ENCODE peak calls at places on chromosomes 5 and 9, in four cellular contexts. One of them, this sample, is unnamed.

GRCh38 chr9:126395439-126396212 is 69.0 kb downstream of the MVB12B start:
- DNase-seq in Calu3: peak
- DNase-seq in transverse colon: peak
- DNase-seq in WTC11: no peak
- DNase-seq in this sample: peak

GRCh38 chr9:16131269-16131668 is 578.4 kb downstream of the CCDC171 start:
- DNase-seq in Calu3: no peak
- DNase-seq in transverse colon: no peak
- DNase-seq in WTC11: no peak
- DNase-seq in this sample: peak

GRCh38 chr5:6743161-6743560 is 29.9 kb downstream of the TENT4A start:
- DNase-seq in Calu3: no peak
- DNase-seq in transverse colon: no peak
- DNase-seq in WTC11: no peak
- DNase-seq in this sample: no peak

GRCh38 chr5:127988149-127988755 is 95.3 kb upstream of the SLC12A2 start:
- DNase-seq in Calu3: peak
- DNase-seq in transverse colon: no peak
- DNase-seq in WTC11: no peak
- DNase-seq in this sample: peak

GRCh38 chr5:14143509-14143842 is 334 bp downstream of the TRIO start:
- DNase-seq in Calu3: no peak
- DNase-seq in transverse colon: no peak
- DNase-seq in WTC11: no peak
- DNase-seq in this sample: no peak

GRCh38 chr9:96242829-96243228 is 59.1 kb downstream of the HSD17B3 start:
- DNase-seq in Calu3: no peak
- DNase-seq in transverse colon: no peak
- DNase-seq in WTC11: no peak
- DNase-seq in this sample: no peak

GRCh38 chr9:89614319-89614892 is 9.6 kb downstream of the GADD45G start:
- DNase-seq in Calu3: no peak
- DNase-seq in transverse colon: no peak
- DNase-seq in WTC11: no peak
- DNase-seq in this sample: no peak

GRCh38 chr9:125889122-125889523 is 141.9 kb downstream of the PBX3 start:
- DNase-seq in Calu3: no peak
- DNase-seq in transverse colon: no peak
- DNase-seq in WTC11: peak
- DNase-seq in this sample: peak

GRCh38 chr5:165735388-165735787 is 2230.0 kb downstream of the MAT2B start:
- DNase-seq in Calu3: no peak
- DNase-seq in transverse colon: no peak
- DNase-seq in WTC11: no peak
- DNase-seq in this sample: no peak

GRCh38 chr9:101977614-101978210 is 239.3 kb upstream of the GRIN3A start:
- DNase-seq in Calu3: no peak
- DNase-seq in transverse colon: no peak
- DNase-seq in WTC11: no peak
- DNase-seq in this sample: peak

GRCh38 chr9:88425538-88425950 is 37.3 kb downstream of the SPIN1 start:
- DNase-seq in Calu3: no peak
- DNase-seq in transverse colon: no peak
- DNase-seq in WTC11: no peak
- DNase-seq in this sample: peak

GRCh38 chr5:167918492-167919267 is 372.8 kb upstream of the WWC1 start:
- DNase-seq in Calu3: no peak
- DNase-seq in transverse colon: no peak
- DNase-seq in WTC11: no peak
- DNase-seq in this sample: no peak

GRCh38 chr5:67035098-67035740 is 161.4 kb downstream of the CD180 start:
- DNase-seq in Calu3: no peak
- DNase-seq in transverse colon: no peak
- DNase-seq in WTC11: no peak
- DNase-seq in this sample: no peak

GRCh38 chr5:20555034-20555433 is 567.0 kb upstream of the CDH18 start:
- DNase-seq in Calu3: no peak
- DNase-seq in transverse colon: no peak
- DNase-seq in WTC11: no peak
- DNase-seq in this sample: peak

GRCh38 chr5:172362755-172363154 is 79.2 kb upstream of the UBTD2 start:
- DNase-seq in Calu3: no peak
- DNase-seq in transverse colon: no peak
- DNase-seq in WTC11: no peak
- DNase-seq in this sample: peak

GRCh38 chr9:18596920-18597319 is 123.0 kb downstream of the ADAMTSL1 start:
- DNase-seq in Calu3: no peak
- DNase-seq in transverse colon: no peak
- DNase-seq in WTC11: no peak
- DNase-seq in this sample: peak

GRCh38 chr9:74824654-74825053 is 63.1 kb downstream of the TRPM6 start:
- DNase-seq in Calu3: no peak
- DNase-seq in transverse colon: peak
- DNase-seq in WTC11: no peak
- DNase-seq in this sample: peak

GRCh38 chr5:135998889-135999288 is 29.9 kb upstream of the TGFBI start:
- DNase-seq in Calu3: no peak
- DNase-seq in transverse colon: no peak
- DNase-seq in WTC11: no peak
- DNase-seq in this sample: no peak

GRCh38 chr9:132768932-132769894 is 98.9 kb downstream of the GTF3C4 start:
- DNase-seq in Calu3: peak
- DNase-seq in transverse colon: peak
- DNase-seq in WTC11: peak
- DNase-seq in this sample: peak

GRCh38 chr5:153350192-153350883 is 140.1 kb upstream of the GRIA1 start:
- DNase-seq in Calu3: no peak
- DNase-seq in transverse colon: no peak
- DNase-seq in WTC11: peak
- DNase-seq in this sample: peak

GRCh38 chr9:4298255-4299005 is 1.4 kb downstream of the GLIS3 start:
- DNase-seq in Calu3: no peak
- DNase-seq in transverse colon: peak
- DNase-seq in WTC11: no peak
- DNase-seq in this sample: peak

GRCh38 chr5:94853122-94853521 is 234.7 kb downstream of the SLF1 start:
- DNase-seq in Calu3: no peak
- DNase-seq in transverse colon: no peak
- DNase-seq in WTC11: no peak
- DNase-seq in this sample: no peak

GRCh38 chr5:58582004-58582403 is 871 bp upstream of the RAB3C start:
- DNase-seq in Calu3: peak
- DNase-seq in transverse colon: no peak
- DNase-seq in WTC11: peak
- DNase-seq in this sample: peak

GRCh38 chr9:20384642-20385041 is 237.7 kb downstream of the MLLT3 start:
- DNase-seq in Calu3: no peak
- DNase-seq in transverse colon: no peak
- DNase-seq in WTC11: no peak
- DNase-seq in this sample: no peak

GRCh38 chr9:76729116-76729515 is 35.1 kb upstream of the PCA3 start:
- DNase-seq in Calu3: no peak
- DNase-seq in transverse colon: no peak
- DNase-seq in WTC11: no peak
- DNase-seq in this sample: no peak

GRCh38 chr5:34843482-34843881 is 4.5 kb downstream of the TTC23L start:
- DNase-seq in Calu3: no peak
- DNase-seq in transverse colon: no peak
- DNase-seq in WTC11: no peak
- DNase-seq in this sample: no peak

GRCh38 chr5:176614805-176615478 is 5.0 kb upstream of the GPRIN1 start:
- DNase-seq in Calu3: peak
- DNase-seq in transverse colon: no peak
- DNase-seq in WTC11: no peak
- DNase-seq in this sample: peak

GRCh38 chr5:33230467-33231078 is 210.2 kb upstream of the TARS1 start:
- DNase-seq in Calu3: no peak
- DNase-seq in transverse colon: no peak
- DNase-seq in WTC11: no peak
- DNase-seq in this sample: no peak

GRCh38 chr5:180642181-180643140 is 6.9 kb downstream of the FLT4 start:
- DNase-seq in Calu3: no peak
- DNase-seq in transverse colon: peak
- DNase-seq in WTC11: no peak
- DNase-seq in this sample: no peak

GRCh38 chr9:114784721-114785253 is 21.1 kb downstream of the TNFSF15 start:
- DNase-seq in Calu3: no peak
- DNase-seq in transverse colon: no peak
- DNase-seq in WTC11: no peak
- DNase-seq in this sample: no peak

GRCh38 chr9:76181781-76182180 is 212.4 kb downstream of the RFK start:
- DNase-seq in Calu3: no peak
- DNase-seq in transverse colon: no peak
- DNase-seq in WTC11: no peak
- DNase-seq in this sample: no peak

GRCh38 chr9:68473790-68474189 is 66.9 kb downstream of the TMEM252 start:
- DNase-seq in Calu3: no peak
- DNase-seq in transverse colon: no peak
- DNase-seq in WTC11: no peak
- DNase-seq in this sample: no peak

GRCh38 chr5:144205141-144205551 is 34.5 kb downstream of the KCTD16 start:
- DNase-seq in Calu3: peak
- DNase-seq in transverse colon: no peak
- DNase-seq in WTC11: peak
- DNase-seq in this sample: peak

GRCh38 chr5:111143910-111144309 is 51.8 kb downstream of the WDR36 start:
- DNase-seq in Calu3: no peak
- DNase-seq in transverse colon: no peak
- DNase-seq in WTC11: no peak
- DNase-seq in this sample: peak

GRCh38 chr5:147673276-147673675 is 109.3 kb downstream of the JAKMIP2 start:
- DNase-seq in Calu3: no peak
- DNase-seq in transverse colon: no peak
- DNase-seq in WTC11: no peak
- DNase-seq in this sample: no peak

GRCh38 chr5:143016777-143017374 is 246.7 kb downstream of the ARHGAP26 start:
- DNase-seq in Calu3: peak
- DNase-seq in transverse colon: peak
- DNase-seq in WTC11: peak
- DNase-seq in this sample: peak

DNA sequence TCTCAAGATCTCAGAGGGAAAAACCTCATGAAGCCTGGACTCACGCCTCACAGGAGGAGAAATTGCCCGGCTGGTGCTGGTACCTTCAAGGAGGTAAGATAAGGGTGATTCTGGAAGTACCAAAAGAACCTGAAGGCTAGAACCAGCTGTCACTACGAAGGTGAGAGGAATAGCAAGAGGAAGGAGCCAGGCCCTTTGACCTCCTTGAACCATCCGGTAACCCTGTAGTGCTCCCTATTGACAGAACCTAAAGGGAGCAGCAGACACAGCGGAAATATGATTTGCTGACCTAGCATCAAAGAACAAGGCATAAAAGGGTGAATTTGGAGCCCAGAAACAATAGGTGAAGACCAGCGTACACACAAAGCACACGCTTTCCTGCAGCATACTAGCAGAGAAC is 92.2 kb downstream of the DOCK8 start:
- DNase-seq in Calu3: no peak
- DNase-seq in transverse colon: peak
- DNase-seq in WTC11: peak
- DNase-seq in this sample: peak
- TF ChIP-seq CTCF in Calu3: no peak
- TF ChIP-seq CTCF in transverse colon: no peak
- TF ChIP-seq CTCF in WTC11: no peak
- TF ChIP-seq CTCF in this sample: no peak

GRCh38 chr5:10689391-10690081 is 71.5 kb downstream of the DAP start:
- DNase-seq in Calu3: peak
- DNase-seq in transverse colon: no peak
- DNase-seq in WTC11: peak
- DNase-seq in this sample: peak
- TF ChIP-seq CTCF in Calu3: no peak
- TF ChIP-seq CTCF in transverse colon: no peak
- TF ChIP-seq CTCF in WTC11: peak
- TF ChIP-seq CTCF in this sample: peak

GRCh38 chr5:168948746-168949145 is 352.2 kb downstream of the SLIT3 start:
- DNase-seq in Calu3: no peak
- DNase-seq in transverse colon: no peak
- DNase-seq in WTC11: no peak
- DNase-seq in this sample: peak

GRCh38 chr5:168943999-168944398 is 356.9 kb downstream of the SLIT3 start:
- DNase-seq in Calu3: no peak
- DNase-seq in transverse colon: no peak
- DNase-seq in WTC11: no peak
- DNase-seq in this sample: no peak

GRCh38 chr5:168943485-168943884 is 357.5 kb downstream of the SLIT3 start:
- DNase-seq in Calu3: no peak
- DNase-seq in transverse colon: no peak
- DNase-seq in WTC11: no peak
- DNase-seq in this sample: no peak

GRCh38 chr5:168947212-168947868 is 353.6 kb downstream of the SLIT3 start:
- DNase-seq in Calu3: peak
- DNase-seq in transverse colon: peak
- DNase-seq in WTC11: peak
- DNase-seq in this sample: peak

DNA sequence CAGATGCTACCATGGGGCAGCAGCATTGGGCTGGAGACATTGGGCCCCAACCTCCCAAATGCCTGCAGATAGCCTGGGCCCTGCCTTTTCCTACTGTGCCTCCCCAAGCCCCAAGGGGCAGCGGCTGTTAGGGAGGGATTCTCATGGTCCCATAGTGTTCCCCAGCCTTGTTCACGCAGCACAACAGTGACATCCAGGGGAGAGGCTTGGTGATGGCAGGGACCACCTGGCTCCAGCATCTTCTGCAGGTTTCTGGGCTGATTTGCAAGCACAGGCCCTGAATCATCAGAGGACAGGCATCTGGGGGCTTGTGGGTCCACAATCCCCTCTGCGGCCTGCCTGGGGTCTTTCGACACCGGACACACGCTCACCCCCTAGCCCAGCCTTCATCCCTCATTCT is 354.6 kb downstream of the SLIT3 start:
- DNase-seq in Calu3: no peak
- DNase-seq in transverse colon: no peak
- DNase-seq in WTC11: peak
- DNase-seq in this sample: no peak
- TF ChIP-seq CTCF in Calu3: no peak
- TF ChIP-seq CTCF in transverse colon: no peak
- TF ChIP-seq CTCF in WTC11: no peak
- TF ChIP-seq CTCF in this sample: peak

DNA sequence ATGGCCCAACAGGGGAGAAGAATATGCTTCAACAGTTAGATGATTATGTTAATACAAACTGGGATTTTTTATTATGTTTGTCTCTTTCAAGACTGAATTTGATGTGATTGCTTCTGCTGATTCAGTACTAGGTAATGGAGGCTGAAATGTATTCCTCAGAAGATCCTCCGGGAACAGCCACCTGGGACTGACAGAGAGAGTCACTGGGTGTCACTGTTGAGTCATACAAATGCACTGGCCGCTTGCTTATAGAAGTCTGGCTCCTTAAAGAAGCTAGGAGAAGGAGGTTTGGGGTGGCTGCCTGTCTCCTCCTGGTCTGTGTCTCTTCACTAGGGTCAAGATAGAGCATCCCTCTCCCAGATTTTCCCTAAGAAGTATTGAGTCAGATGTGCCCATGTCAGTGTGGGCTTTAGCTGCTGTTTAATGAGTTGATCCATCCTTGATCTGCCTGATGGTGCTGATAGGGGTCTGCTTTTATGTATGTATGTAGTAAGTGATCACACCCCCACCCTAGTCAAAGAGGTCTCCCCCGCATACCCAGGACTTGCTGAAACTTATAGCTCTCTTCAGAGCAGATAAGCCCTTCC is 773.4 kb downstream of the BRINP1 start:
- DNase-seq in Calu3: peak
- DNase-seq in transverse colon: peak
- DNase-seq in WTC11: peak
- DNase-seq in this sample: peak
- TF ChIP-seq CTCF in Calu3: no peak
- TF ChIP-seq CTCF in transverse colon: peak
- TF ChIP-seq CTCF in WTC11: peak
- TF ChIP-seq CTCF in this sample: peak